ENCODE peak calls at places on chromosomes 2 and 18, in nine cellular contexts. A is T-helper 9 cell; Z is heart left ventricle; X is mammary epithelial cell; D is stimulated activated CD8-positive, alpha-beta memory T cell treated with anti-CD3 and anti-CD28 coated beads, Interleukin-4, amount 100 ng/mL, for 24 hours; L is fibroblast of lung; C is hepatocyte; R is C1 segment of cervical spinal cord; I is right lobe of liver. T is an unnamed sample.

GRCh38 chr18:55328301-55328700 is 259.7 kb downstream of the TCF4 start:
- DNase-seq in A (no peak), Z (no peak), X (no peak), D (no peak), L (peak), C (no peak), R (no peak), I (no peak), T (peak)

GRCh38 chr2:64582774-64583340 is 58.7 kb downstream of the AFTPH start:
- DNase-seq in A (no peak), Z (no peak), X (no peak), D (no peak), L (no peak), C (no peak), R (no peak), I (no peak), T (no peak)

GRCh38 chr2:39778775-39779751 is at the start of gene THUMPD2:
- DNase-seq in A (peak), Z (peak), X (peak), D (peak), L (peak), C (peak), R (peak), I (peak), T (peak)

GRCh38 chr2:211205841-211206240 is 649.4 kb downstream of the CPS1 start:
- DNase-seq in A (no peak), Z (no peak), X (peak), D (no peak), L (no peak), C (no peak), R (no peak), I (no peak), T (no peak)

GRCh38 chr2:233426619-233427342 is 72.5 kb downstream of the DGKD start:
- DNase-seq in A (no peak), Z (no peak), X (peak), D (peak), L (peak), C (no peak), R (no peak), I (no peak), T (peak)

GRCh38 chr2:45255568-45255967 is 246.3 kb upstream of the SIX2 start:
- DNase-seq in A (no peak), Z (no peak), X (no peak), D (no peak), L (no peak), C (no peak), R (no peak), I (no peak), T (no peak)

GRCh38 chr2:68104111-68104835 is 41.5 kb upstream of the C1D start:
- DNase-seq in A (no peak), Z (no peak), X (no peak), D (no peak), L (no peak), C (no peak), R (no peak), I (no peak), T (no peak)

GRCh38 chr2:196365132-196365531 is 193.8 kb upstream of the STK17B start:
- DNase-seq in A (no peak), Z (no peak), X (no peak), D (no peak), L (no peak), C (no peak), R (no peak), I (no peak), T (no peak)

GRCh38 chr2:160419776-160420521 is 73.7 kb downstream of the RBMS1 start:
- DNase-seq in A (no peak), Z (no peak), X (no peak), D (no peak), L (peak), C (no peak), R (no peak), I (no peak), T (no peak)

GRCh38 chr18:8045890-8046289 is 478.8 kb downstream of the PTPRM start:
- DNase-seq in A (peak), Z (no peak), X (no peak), D (no peak), L (no peak), C (no peak), R (no peak), I (no peak), T (peak)

GRCh38 chr2:190912731-190913130 is 32.1 kb downstream of the GLS start:
- DNase-seq in A (no peak), Z (no peak), X (no peak), D (no peak), L (peak), C (no peak), R (no peak), I (no peak), T (no peak)

GRCh38 chr18:681985-682384 is 24.5 kb downstream of the TYMS start:
- DNase-seq in A (no peak), Z (no peak), X (no peak), D (no peak), L (no peak), C (no peak), R (no peak), I (no peak), T (no peak)

GRCh38 chr2:226788881-226789485 is 10.6 kb downstream of the IRS1 start:
- DNase-seq in A (no peak), Z (no peak), X (no peak), D (no peak), L (peak), C (no peak), R (no peak), I (no peak), T (no peak)

GRCh38 chr2:219448099-219448775 is 13.6 kb downstream of the SPEG start:
- DNase-seq in A (no peak), Z (no peak), X (no peak), D (no peak), L (no peak), C (no peak), R (no peak), I (no peak), T (no peak)

GRCh38 chr2:22536131-22536530 is 848.8 kb upstream of the KLHL29 start:
- DNase-seq in A (no peak), Z (no peak), X (peak), D (no peak), L (no peak), C (no peak), R (no peak), I (no peak), T (peak)

GRCh38 chr2:98913916-98914712 is 21.9 kb downstream of the CRACDL start:
- DNase-seq in A (no peak), Z (no peak), X (peak), D (no peak), L (no peak), C (no peak), R (no peak), I (no peak), T (peak)

GRCh38 chr2:9984217-9984739 is 32.8 kb downstream of the GRHL1 start:
- DNase-seq in A (no peak), Z (no peak), X (peak), D (no peak), L (peak), C (peak), R (no peak), I (no peak), T (peak)

GRCh38 chr2:30366199-30366691 is 80.8 kb upstream of the LCLAT1 start:
- DNase-seq in A (no peak), Z (no peak), X (no peak), D (peak), L (peak), C (no peak), R (no peak), I (no peak), T (peak)

GRCh38 chr18:40366521-40366920 is 1588.5 kb upstream of the PIK3C3 start:
- DNase-seq in A (no peak), Z (no peak), X (no peak), D (no peak), L (no peak), C (no peak), R (no peak), I (no peak), T (no peak)

GRCh38 chr2:144183744-144184143 is 336.2 kb downstream of the ZEB2 start:
- DNase-seq in A (peak), Z (no peak), X (no peak), D (peak), L (peak), C (peak), R (no peak), I (no peak), T (no peak)

GRCh38 chr2:40458271-40458794 is 6.4 kb upstream of the SLC8A1 start:
- DNase-seq in A (no peak), Z (no peak), X (no peak), D (no peak), L (no peak), C (no peak), R (no peak), I (no peak), T (no peak)

GRCh38 chr2:101173707-101174295 is 22.6 kb upstream of the TBC1D8 start:
- DNase-seq in A (no peak), Z (peak), X (no peak), D (no peak), L (no peak), C (no peak), R (no peak), I (peak), T (peak)

T was measured in kidney tubule cell.